ENCODE peak calls at places on chromosome 17, in ten cellular contexts. F is SW 1271; L is mesendoderm; A is H9; D is HEK293T; P is posterior cingulate gyrus; T is EL; U is stimulated activated CD8-positive, alpha-beta memory T cell treated with anti-CD3 and anti-CD28 coated beads, Interleukin-7, amount 100 ng/mL, for 1 hour; N is hippocampal formation; O is AG08396. I is an unnamed sample.

GRCh38 chr17:29162082-29162908 is 17.9 kb downstream of the MYO18A start:
- DNase-seq in F (no peak), L (no peak), A (no peak), D (no peak), P (no peak), T (no peak), U (no peak), N (no peak), O (no peak), I (no peak)

GRCh38 chr17:9021985-9022552 is 759 bp downstream of the NTN1 start:
- DNase-seq in F (no peak), L (no peak), A (peak), D (peak), P (no peak), T (peak), U (no peak), N (no peak), O (peak), I (peak)

GRCh38 chr17:47281246-47281645 is 27.6 kb downstream of the ITGB3 start:
- DNase-seq in F (no peak), L (no peak), A (no peak), D (no peak), P (no peak), T (no peak), U (no peak), N (no peak), O (no peak), I (peak)

GRCh38 chr17:58556833-58557250 is 42.4 kb upstream of the MTMR4 start:
- DNase-seq in F (no peak), L (no peak), A (no peak), D (no peak), P (no peak), T (no peak), U (no peak), N (peak), O (no peak), I (no peak)

GRCh38 chr17:17752822-17753448 is 71.7 kb downstream of the RAI1 start:
- DNase-seq in F (no peak), L (peak), A (peak), D (no peak), P (no peak), T (no peak), U (no peak), N (peak), O (no peak), I (no peak)

GRCh38 chr17:78112508-78113471 is 15.8 kb downstream of the TMC6 start:
- DNase-seq in F (peak), L (peak), A (peak), D (peak), P (peak), T (peak), U (no peak), N (peak), O (peak), I (peak)

GRCh38 chr17:67260051-67260987 is 15.3 kb upstream of the HELZ start:
- DNase-seq in F (no peak), L (no peak), A (peak), D (no peak), P (no peak), T (peak), U (no peak), N (no peak), O (peak), I (peak)

GRCh38 chr17:65297384-65297783 is 160.2 kb downstream of the RGS9 start:
- DNase-seq in F (no peak), L (peak), A (no peak), D (no peak), P (no peak), T (peak), U (no peak), N (no peak), O (no peak), I (peak)

GRCh38 chr17:50146230-50146926 is 4.1 kb downstream of the PPP1R9B start:
- DNase-seq in F (no peak), L (no peak), A (no peak), D (no peak), P (no peak), T (no peak), U (no peak), N (no peak), O (peak), I (no peak)

GRCh38 chr17:31318298-31319190 is 2.9 kb downstream of the EVI2A start:
- DNase-seq in F (peak), L (peak), A (no peak), D (no peak), P (peak), T (no peak), U (peak), N (peak), O (peak), I (peak)

GRCh38 chr17:46106966-46107644 is 86.1 kb downstream of the KANSL1 start:
- DNase-seq in F (no peak), L (peak), A (no peak), D (no peak), P (no peak), T (peak), U (no peak), N (no peak), O (no peak), I (no peak)

GRCh38 chr17:47884905-47885735 is 10.9 kb upstream of the SP2 start:
- DNase-seq in F (no peak), L (no peak), A (peak), D (no peak), P (no peak), T (no peak), U (no peak), N (no peak), O (no peak), I (no peak)

GRCh38 chr17:9006175-9006767 is 15.0 kb upstream of the NTN1 start:
- DNase-seq in F (no peak), L (no peak), A (no peak), D (no peak), P (no peak), T (no peak), U (no peak), N (no peak), O (no peak), I (no peak)

GRCh38 chr17:1298616-1299015 is 19.2 kb downstream of the TRARG1 start:
- DNase-seq in F (no peak), L (peak), A (peak), D (no peak), P (no peak), T (no peak), U (no peak), N (no peak), O (no peak), I (no peak)

GRCh38 chr17:79246226-79246794 is 171.7 kb downstream of the ENGASE start:
- DNase-seq in F (no peak), L (no peak), A (no peak), D (no peak), P (no peak), T (no peak), U (no peak), N (no peak), O (no peak), I (no peak)

GRCh38 chr17:47704781-47705180 is 10.8 kb downstream of the TBKBP1 start:
- DNase-seq in F (no peak), L (no peak), A (no peak), D (no peak), P (peak), T (no peak), U (no peak), N (no peak), O (no peak), I (no peak)

GRCh38 chr17:4966844-4967538 is 626 bp downstream of the SPAG7 start:
- DNase-seq in F (peak), L (peak), A (peak), D (peak), P (peak), T (peak), U (peak), N (peak), O (peak), I (peak)

GRCh38 chr17:62692721-62693431 is 65.4 kb downstream of the MRC2 start:
- DNase-seq in F (peak), L (peak), A (peak), D (peak), P (no peak), T (peak), U (no peak), N (no peak), O (peak), I (no peak)

GRCh38 chr17:29572691-29573557 is 4.4 kb downstream of the TP53I13 start:
- DNase-seq in F (no peak), L (no peak), A (peak), D (no peak), P (no peak), T (peak), U (peak), N (peak), O (peak), I (no peak)

GRCh38 chr17:5883775-5884665 is 186.2 kb upstream of the WSCD1 start:
- DNase-seq in F (no peak), L (peak), A (peak), D (no peak), P (no peak), T (peak), U (no peak), N (no peak), O (no peak), I (peak)

GRCh38 chr17:40551091-40551873 is 14.0 kb downstream of the CCR7 start:
- DNase-seq in F (no peak), L (no peak), A (no peak), D (no peak), P (no peak), T (peak), U (no peak), N (no peak), O (peak), I (no peak)

GRCh38 chr17:48871035-48871550 is 21.5 kb upstream of the ATP5MC1 start:
- DNase-seq in F (no peak), L (no peak), A (no peak), D (no peak), P (no peak), T (no peak), U (no peak), N (no peak), O (no peak), I (no peak)

GRCh38 chr17:76727745-76728456 is 1.3 kb downstream of the METTL23 start:
- DNase-seq in F (no peak), L (no peak), A (no peak), D (no peak), P (no peak), T (no peak), U (no peak), N (no peak), O (no peak), I (no peak)

I was measured in mammary epithelial cell.